ENCODE peak calls at places on chromosome 6, in ten cellular contexts. One of them, this sample, is unnamed.

GRCh38 chr6:14601490-14601889 is 483.9 kb downstream of the CD83 start:
- DNase-seq in PC-3: no peak
- DNase-seq in endodermal cell: no peak
- DNase-seq in neural progenitor cell: no peak
- DNase-seq in Karpas-422: no peak
- DNase-seq in HepG2: peak
- DNase-seq in NT2/D1: no peak
- DNase-seq in IMR-90: no peak
- DNase-seq in DND-41: no peak
- DNase-seq in trophoblast cell: no peak
- DNase-seq in this sample: no peak

GRCh38 chr6:72272958-72273357 is 348.9 kb upstream of the KCNQ5 start:
- DNase-seq in PC-3: no peak
- DNase-seq in endodermal cell: no peak
- DNase-seq in neural progenitor cell: no peak
- DNase-seq in Karpas-422: no peak
- DNase-seq in HepG2: no peak
- DNase-seq in NT2/D1: no peak
- DNase-seq in IMR-90: peak
- DNase-seq in DND-41: no peak
- DNase-seq in trophoblast cell: no peak
- DNase-seq in this sample: no peak

GRCh38 chr6:142627474-142627873 is 317.5 kb downstream of the HIVEP2 start:
- DNase-seq in PC-3: no peak
- DNase-seq in endodermal cell: no peak
- DNase-seq in neural progenitor cell: no peak
- DNase-seq in Karpas-422: no peak
- DNase-seq in HepG2: no peak
- DNase-seq in NT2/D1: no peak
- DNase-seq in IMR-90: no peak
- DNase-seq in DND-41: peak
- DNase-seq in trophoblast cell: no peak
- DNase-seq in this sample: no peak

GRCh38 chr6:42729731-42730130 is 7.3 kb upstream of the PRPH2 start:
- DNase-seq in PC-3: peak
- DNase-seq in endodermal cell: no peak
- DNase-seq in neural progenitor cell: no peak
- DNase-seq in Karpas-422: no peak
- DNase-seq in HepG2: peak
- DNase-seq in NT2/D1: no peak
- DNase-seq in IMR-90: peak
- DNase-seq in DND-41: no peak
- DNase-seq in trophoblast cell: no peak
- DNase-seq in this sample: no peak

GRCh38 chr6:151731313-151731712 is 76.2 kb upstream of the ESR1 start:
- DNase-seq in PC-3: no peak
- DNase-seq in endodermal cell: no peak
- DNase-seq in neural progenitor cell: no peak
- DNase-seq in Karpas-422: no peak
- DNase-seq in HepG2: no peak
- DNase-seq in NT2/D1: no peak
- DNase-seq in IMR-90: no peak
- DNase-seq in DND-41: no peak
- DNase-seq in trophoblast cell: no peak
- DNase-seq in this sample: no peak

GRCh38 chr6:142545147-142545546 is 243.3 kb downstream of the ADGRG6 start:
- DNase-seq in PC-3: no peak
- DNase-seq in endodermal cell: no peak
- DNase-seq in neural progenitor cell: no peak
- DNase-seq in Karpas-422: no peak
- DNase-seq in HepG2: no peak
- DNase-seq in NT2/D1: no peak
- DNase-seq in IMR-90: no peak
- DNase-seq in DND-41: peak
- DNase-seq in trophoblast cell: no peak
- DNase-seq in this sample: no peak

GRCh38 chr6:24883618-24884017 is 52.1 kb downstream of the RIPOR2 start:
- DNase-seq in PC-3: peak
- DNase-seq in endodermal cell: no peak
- DNase-seq in neural progenitor cell: no peak
- DNase-seq in Karpas-422: no peak
- DNase-seq in HepG2: no peak
- DNase-seq in NT2/D1: no peak
- DNase-seq in IMR-90: peak
- DNase-seq in DND-41: peak
- DNase-seq in trophoblast cell: no peak
- DNase-seq in this sample: no peak

GRCh38 chr6:25717856-25718740 is 36.4 kb upstream of the SLC17A4 start:
- DNase-seq in PC-3: peak
- DNase-seq in endodermal cell: no peak
- DNase-seq in neural progenitor cell: peak
- DNase-seq in Karpas-422: peak
- DNase-seq in HepG2: peak
- DNase-seq in NT2/D1: no peak
- DNase-seq in IMR-90: peak
- DNase-seq in DND-41: no peak
- DNase-seq in trophoblast cell: no peak
- DNase-seq in this sample: no peak

GRCh38 chr6:134746125-134746524 is 203.8 kb downstream of the ALDH8A1 start:
- DNase-seq in PC-3: no peak
- DNase-seq in endodermal cell: no peak
- DNase-seq in neural progenitor cell: no peak
- DNase-seq in Karpas-422: no peak
- DNase-seq in HepG2: no peak
- DNase-seq in NT2/D1: no peak
- DNase-seq in IMR-90: no peak
- DNase-seq in DND-41: no peak
- DNase-seq in trophoblast cell: no peak
- DNase-seq in this sample: no peak

GRCh38 chr6:149231786-149232185 is 85.7 kb upstream of the TAB2 start:
- DNase-seq in PC-3: no peak
- DNase-seq in endodermal cell: no peak
- DNase-seq in neural progenitor cell: no peak
- DNase-seq in Karpas-422: no peak
- DNase-seq in HepG2: no peak
- DNase-seq in NT2/D1: no peak
- DNase-seq in IMR-90: peak
- DNase-seq in DND-41: no peak
- DNase-seq in trophoblast cell: no peak
- DNase-seq in this sample: no peak

GRCh38 chr6:25876203-25876602 is 2.2 kb upstream of the SLC17A3 start:
- DNase-seq in PC-3: no peak
- DNase-seq in endodermal cell: no peak
- DNase-seq in neural progenitor cell: no peak
- DNase-seq in Karpas-422: no peak
- DNase-seq in HepG2: no peak
- DNase-seq in NT2/D1: no peak
- DNase-seq in IMR-90: no peak
- DNase-seq in DND-41: no peak
- DNase-seq in trophoblast cell: no peak
- DNase-seq in this sample: no peak

DNA sequence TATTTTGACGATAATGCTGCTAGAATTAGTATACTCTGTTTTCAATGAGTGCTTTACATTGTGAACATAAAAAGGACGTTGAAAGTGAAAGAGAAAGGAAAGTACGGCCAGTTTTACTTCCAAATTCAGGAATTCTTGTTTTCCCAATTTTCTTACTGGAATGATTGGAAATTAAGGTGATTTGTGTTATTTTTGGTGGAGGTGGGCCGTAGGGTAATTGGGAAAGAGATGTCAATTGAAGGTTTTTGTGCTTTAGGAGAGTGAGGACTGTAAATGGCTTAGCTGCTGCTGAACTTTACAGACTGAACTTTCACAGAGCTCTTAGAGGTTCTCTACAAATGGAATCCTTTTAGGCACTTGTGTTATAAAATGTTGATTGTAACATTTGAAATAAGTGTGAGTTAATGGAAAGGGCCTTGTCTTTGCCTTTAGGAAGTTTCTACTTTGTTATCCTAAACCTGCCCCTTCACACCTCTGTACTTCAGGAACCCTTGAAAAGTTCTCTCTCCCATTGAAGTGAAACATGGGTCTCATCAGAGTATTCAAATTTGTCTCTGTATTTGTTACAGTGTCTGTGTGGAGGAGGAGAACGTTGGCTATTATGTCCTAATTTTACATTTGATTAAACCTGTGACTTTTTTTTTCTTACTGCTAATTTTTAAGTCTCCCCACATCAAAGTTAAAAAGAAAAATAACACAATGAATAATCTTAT is 256.4 kb downstream of the ARID1B start:
- DNase-seq in PC-3: peak
- DNase-seq in endodermal cell: no peak
- DNase-seq in neural progenitor cell: no peak
- DNase-seq in Karpas-422: peak
- DNase-seq in HepG2: no peak
- DNase-seq in NT2/D1: no peak
- DNase-seq in IMR-90: peak
- DNase-seq in DND-41: no peak
- DNase-seq in trophoblast cell: no peak
- DNase-seq in this sample: no peak
- H3K9ac ChIP-seq in PC-3: peak
- H3K9ac ChIP-seq in endodermal cell: no peak
- H3K9ac ChIP-seq in neural progenitor cell: no peak
- H3K9ac ChIP-seq in Karpas-422: peak
- H3K9ac ChIP-seq in HepG2: peak
- H3K9ac ChIP-seq in NT2/D1: no peak
- H3K9ac ChIP-seq in IMR-90: peak
- H3K9ac ChIP-seq in DND-41: peak
- H3K9ac ChIP-seq in trophoblast cell: no peak
- H3K9ac ChIP-seq in this sample: no peak

DNA sequence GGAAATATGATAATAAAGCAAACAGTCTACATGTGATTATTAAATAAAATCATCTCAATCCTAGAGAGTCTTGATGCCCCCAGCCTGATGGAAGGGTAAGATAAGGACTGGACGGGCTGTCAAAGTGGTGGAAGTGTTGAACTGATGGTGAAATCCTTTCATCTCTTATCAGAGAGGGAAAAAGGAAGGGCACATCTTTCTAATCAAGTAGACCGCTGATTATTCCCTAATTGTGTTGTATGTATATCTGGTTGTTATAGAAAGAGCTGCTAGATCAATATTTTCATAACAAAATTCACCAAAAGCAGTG is 184.5 kb downstream of the PDE7B start:
- DNase-seq in PC-3: no peak
- DNase-seq in endodermal cell: no peak
- DNase-seq in neural progenitor cell: no peak
- DNase-seq in Karpas-422: no peak
- DNase-seq in HepG2: no peak
- DNase-seq in NT2/D1: no peak
- DNase-seq in IMR-90: no peak
- DNase-seq in DND-41: no peak
- DNase-seq in trophoblast cell: no peak
- DNase-seq in this sample: no peak
- H3K9ac ChIP-seq in PC-3: no peak
- H3K9ac ChIP-seq in endodermal cell: no peak
- H3K9ac ChIP-seq in neural progenitor cell: no peak
- H3K9ac ChIP-seq in Karpas-422: no peak
- H3K9ac ChIP-seq in HepG2: no peak
- H3K9ac ChIP-seq in NT2/D1: no peak
- H3K9ac ChIP-seq in IMR-90: peak
- H3K9ac ChIP-seq in DND-41: no peak
- H3K9ac ChIP-seq in trophoblast cell: no peak
- H3K9ac ChIP-seq in this sample: no peak

GRCh38 chr6:118869350-118869749 is 24.6 kb upstream of the ASF1A start:
- DNase-seq in PC-3: peak
- DNase-seq in endodermal cell: no peak
- DNase-seq in neural progenitor cell: no peak
- DNase-seq in Karpas-422: no peak
- DNase-seq in HepG2: no peak
- DNase-seq in NT2/D1: no peak
- DNase-seq in IMR-90: peak
- DNase-seq in DND-41: no peak
- DNase-seq in trophoblast cell: no peak
- DNase-seq in this sample: no peak
- H3K9ac ChIP-seq in PC-3: no peak
- H3K9ac ChIP-seq in endodermal cell: no peak
- H3K9ac ChIP-seq in neural progenitor cell: no peak
- H3K9ac ChIP-seq in Karpas-422: no peak
- H3K9ac ChIP-seq in HepG2: no peak
- H3K9ac ChIP-seq in NT2/D1: no peak
- H3K9ac ChIP-seq in IMR-90: no peak
- H3K9ac ChIP-seq in DND-41: no peak
- H3K9ac ChIP-seq in trophoblast cell: no peak
- H3K9ac ChIP-seq in this sample: no peak

GRCh38 chr6:81996414-81996813 is 243.9 kb upstream of the TENT5A start:
- DNase-seq in PC-3: peak
- DNase-seq in endodermal cell: no peak
- DNase-seq in neural progenitor cell: no peak
- DNase-seq in Karpas-422: no peak
- DNase-seq in HepG2: no peak
- DNase-seq in NT2/D1: no peak
- DNase-seq in IMR-90: peak
- DNase-seq in DND-41: no peak
- DNase-seq in trophoblast cell: no peak
- DNase-seq in this sample: no peak
- H3K9ac ChIP-seq in PC-3: peak
- H3K9ac ChIP-seq in endodermal cell: no peak
- H3K9ac ChIP-seq in neural progenitor cell: no peak
- H3K9ac ChIP-seq in Karpas-422: no peak
- H3K9ac ChIP-seq in HepG2: no peak
- H3K9ac ChIP-seq in NT2/D1: no peak
- H3K9ac ChIP-seq in IMR-90: no peak
- H3K9ac ChIP-seq in DND-41: no peak
- H3K9ac ChIP-seq in trophoblast cell: no peak
- H3K9ac ChIP-seq in this sample: no peak